ENCODE peak calls at places on chromosomes 1 and 21, in five cellular contexts. S is breast epithelium; N is cardiac muscle cell; V is fibroblast of lung; Q is CD8-positive, alpha-beta T cell. G is an unnamed sample.

GRCh38 chr1:234926574-234927311 is 201.9 kb downstream of the TOMM20 start:
- DNase-seq in S (no peak), V (no peak), Q (no peak), N (no peak), G (no peak)

GRCh38 chr1:170985406-170985805 is 50.1 kb downstream of the MROH9 start:
- DNase-seq in N (no peak), V (no peak), Q (no peak), S (no peak), G (no peak)

GRCh38 chr1:172146149-172146850 is 274.2 kb upstream of the C1orf105 start:
- DNase-seq in N (no peak), S (no peak), Q (no peak), V (no peak), G (no peak)

GRCh38 chr1:118184737-118185082 is 318 bp downstream of the SPAG17 start:
- DNase-seq in Q (no peak), S (no peak), N (no peak), V (no peak), G (no peak)

GRCh38 chr1:214685906-214686305 is 82.9 kb downstream of the CENPF start:
- DNase-seq in Q (no peak), V (no peak), S (no peak), N (no peak), G (no peak)

GRCh38 chr1:152965853-152966252 is 4.6 kb upstream of the SPRR4 start:
- DNase-seq in Q (no peak), N (no peak), V (no peak), S (no peak), G (no peak)

GRCh38 chr1:169427081-169427611 is at the start of gene CCDC181:
- DNase-seq in Q (peak), V (peak), S (no peak), N (peak), G (peak)

GRCh38 chr21:30625449-30625848 is 5.0 kb downstream of the KRTAP20-4 start:
- DNase-seq in V (no peak), Q (no peak), S (no peak), N (no peak), G (no peak)

GRCh38 chr21:37119421-37120218 is 46.6 kb downstream of the TTC3 start:
- DNase-seq in S (no peak), N (peak), Q (no peak), V (no peak), G (no peak)

GRCh38 chr1:201570886-201571624 is 32.1 kb downstream of the NAV1 start:
- DNase-seq in S (no peak), N (no peak), Q (no peak), V (no peak), G (no peak)

GRCh38 chr1:23791434-23792047 is 596 bp downstream of the LYPLA2 start:
- DNase-seq in S (no peak), V (no peak), Q (no peak), N (peak), G (no peak)

GRCh38 chr1:31739281-31739853 is 24.8 kb downstream of the ADGRB2 start:
- DNase-seq in N (no peak), S (no peak), V (no peak), Q (no peak), G (no peak)

GRCh38 chr1:39668894-39669293 is 3.0 kb downstream of the NT5C1A start:
- DNase-seq in N (no peak), V (no peak), Q (no peak), S (no peak), G (no peak)

GRCh38 chr1:14415396-14415795 is 183.1 kb upstream of the KAZN start:
- DNase-seq in S (no peak), Q (no peak), N (peak), V (no peak), G (no peak)

GRCh38 chr1:1426496-1426960 is 5.5 kb upstream of the ANKRD65 start:
- DNase-seq in N (no peak), Q (no peak), V (no peak), S (no peak), G (no peak)

GRCh38 chr1:204950353-204951001 is 79.8 kb downstream of the NFASC start:
- DNase-seq in V (no peak), S (no peak), Q (no peak), N (no peak), G (no peak)

GRCh38 chr1:153578936-153579335 is 13.3 kb upstream of the S100A2 start:
- DNase-seq in V (no peak), S (no peak), N (no peak), Q (no peak), G (no peak)

GRCh38 chr1:81834268-81834667 is 33.5 kb downstream of the ADGRL2 start:
- DNase-seq in Q (no peak), V (peak), S (no peak), N (no peak), G (no peak)

GRCh38 chr1:171139890-171140289 is 45.2 kb upstream of the FMO2 start:
- DNase-seq in V (no peak), Q (no peak), N (no peak), S (no peak), G (no peak)

GRCh38 chr1:14742181-14742980 is 143.9 kb downstream of the KAZN start:
- DNase-seq in S (no peak), V (peak), Q (no peak), N (no peak), G (no peak)

GRCh38 chr1:2314803-2315710 is 76.3 kb downstream of the MORN1 start:
- DNase-seq in V (peak), S (no peak), N (peak), Q (peak), G (peak)

GRCh38 chr1:234986750-234987414 is 141.8 kb downstream of the TOMM20 start:
- DNase-seq in V (peak), N (no peak), Q (no peak), S (no peak), G (no peak)

GRCh38 chr1:155208406-155208655 is 164 bp upstream of the MTX1 start:
- DNase-seq in Q (no peak), V (no peak), S (no peak), N (no peak), G (no peak)

GRCh38 chr1:162371611-162372010 is 5.0 kb downstream of the SPATA46 start:
- DNase-seq in N (no peak), V (no peak), S (no peak), Q (no peak), G (no peak)

DNA sequence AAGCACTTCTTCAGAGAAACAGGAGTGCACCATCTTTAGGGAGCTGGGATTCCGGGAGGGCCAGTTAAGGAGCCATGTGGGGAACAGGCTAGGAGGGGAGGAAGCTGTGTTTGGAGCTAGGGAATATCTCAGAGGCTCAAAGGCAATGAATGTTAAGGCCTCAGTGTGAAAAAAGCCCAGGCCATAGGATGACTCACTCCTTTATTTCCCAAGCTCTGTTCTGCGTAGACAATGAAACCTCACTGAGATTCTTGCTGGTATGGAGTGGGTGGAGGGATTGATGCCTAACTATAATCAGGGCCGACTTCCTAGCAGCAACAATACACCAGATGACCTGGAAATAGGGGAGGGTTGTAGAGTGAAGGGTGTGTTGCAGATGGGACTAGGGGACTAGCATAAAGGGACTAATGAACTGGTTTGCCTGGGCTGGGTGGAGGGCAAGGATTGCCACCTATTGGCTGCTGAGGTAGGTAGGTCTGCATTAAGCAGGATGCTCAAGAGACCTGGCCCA is 2.1 kb downstream of the GNAT2 start:
- DNase-seq in Q (no peak), S (no peak), N (no peak), V (peak), G (no peak)
- TF ChIP-seq CTCF in Q (no peak), S (no peak), N (peak), V (no peak), G (no peak)

DNA sequence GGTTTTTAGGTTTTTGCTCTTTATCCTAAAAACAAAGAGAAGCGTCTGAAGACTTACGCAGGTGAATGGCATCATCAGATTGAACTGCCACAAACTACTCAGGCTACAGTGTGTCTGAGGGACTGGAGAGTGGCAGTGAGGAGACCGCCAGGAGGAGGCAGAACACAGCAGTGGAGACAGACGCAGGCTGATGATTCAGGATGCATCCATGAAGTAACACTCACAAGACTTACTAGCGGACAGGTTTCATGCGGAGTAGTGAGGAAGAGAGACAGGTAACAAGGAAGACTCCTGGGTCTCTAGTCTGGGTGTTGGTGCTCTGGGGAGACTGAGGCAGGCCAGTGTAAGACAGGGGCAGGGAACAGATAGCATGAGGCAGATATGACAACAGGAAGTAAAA is 5.7 kb downstream of the HSF2BP start:
- DNase-seq in S (no peak), V (no peak), Q (no peak), N (no peak), G (no peak)
- TF ChIP-seq CTCF in S (no peak), V (no peak), Q (no peak), N (no peak), G (no peak)

GRCh38 chr1:109935451-109935900 is 24.8 kb downstream of the CSF1 start:
- DNase-seq in V (no peak), N (no peak), S (no peak), Q (no peak), G (no peak)

GRCh38 chr1:109931189-109931672 is 20.6 kb downstream of the CSF1 start:
- DNase-seq in V (peak), N (peak), S (peak), Q (no peak), G (peak)

GRCh38 chr1:109932232-109932631 is 21.6 kb downstream of the CSF1 start:
- DNase-seq in N (no peak), Q (no peak), S (no peak), V (no peak), G (no peak)

GRCh38 chr1:109932679-109933078 is 22.0 kb downstream of the CSF1 start:
- DNase-seq in V (no peak), Q (no peak), S (no peak), N (no peak), G (no peak)

GRCh38 chr1:109933856-109934711 is 23.4 kb downstream of the CSF1 start:
- DNase-seq in Q (no peak), N (no peak), S (no peak), V (peak), G (no peak)
- TF ChIP-seq CTCF in Q (no peak), N (no peak), S (no peak), V (no peak), G (no peak)

GRCh38 chr1:151444791-151445177 is 14.5 kb downstream of the POGZ start:
- DNase-seq in V (no peak), Q (no peak), S (no peak), N (no peak), G (no peak)

GRCh38 chr1:151443846-151444790 is 15.2 kb downstream of the POGZ start:
- DNase-seq in Q (peak), N (peak), V (peak), S (no peak), G (peak)
- TF ChIP-seq CTCF in Q (peak), N (peak), V (peak), S (peak), G (peak)

GRCh38 chr1:215710340-215710971 is 143.4 kb downstream of the KCTD3 start:
- DNase-seq in N (peak), V (peak), S (no peak), Q (no peak), G (no peak)
- TF ChIP-seq CTCF in N (peak), V (peak), S (no peak), Q (no peak), G (peak)

DNA sequence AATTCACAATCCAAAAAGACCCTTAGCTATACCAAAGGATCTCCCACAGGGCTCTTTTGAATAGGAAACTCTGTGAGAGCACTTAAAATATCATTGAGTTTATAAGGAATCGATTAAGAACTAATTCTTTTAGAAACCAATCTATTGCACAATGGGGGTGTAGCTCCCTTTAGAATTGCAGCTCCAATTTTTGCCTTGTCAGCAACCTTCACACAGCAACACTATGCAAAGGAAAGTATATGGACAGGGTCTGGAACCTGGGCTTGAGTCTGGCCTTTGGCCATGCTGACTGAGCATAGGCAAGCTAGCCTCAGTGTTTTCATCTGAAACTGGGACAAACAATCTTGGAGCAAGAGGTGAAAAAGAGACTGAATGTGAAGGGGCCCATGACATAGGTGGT is 17.2 kb upstream of the FAM78B start:
- DNase-seq in N (no peak), S (no peak), Q (no peak), V (no peak), G (no peak)
- TF ChIP-seq CTCF in N (no peak), S (no peak), Q (no peak), V (no peak), G (no peak)

GRCh38 chr1:79375352-79375751 is 368.8 kb upstream of the ADGRL4 start:
- DNase-seq in N (no peak), V (no peak), S (no peak), Q (no peak), G (no peak)

GRCh38 chr1:79376106-79376505 is 369.6 kb upstream of the ADGRL4 start:
- DNase-seq in Q (no peak), S (no peak), V (no peak), N (no peak), G (no peak)

DNA sequence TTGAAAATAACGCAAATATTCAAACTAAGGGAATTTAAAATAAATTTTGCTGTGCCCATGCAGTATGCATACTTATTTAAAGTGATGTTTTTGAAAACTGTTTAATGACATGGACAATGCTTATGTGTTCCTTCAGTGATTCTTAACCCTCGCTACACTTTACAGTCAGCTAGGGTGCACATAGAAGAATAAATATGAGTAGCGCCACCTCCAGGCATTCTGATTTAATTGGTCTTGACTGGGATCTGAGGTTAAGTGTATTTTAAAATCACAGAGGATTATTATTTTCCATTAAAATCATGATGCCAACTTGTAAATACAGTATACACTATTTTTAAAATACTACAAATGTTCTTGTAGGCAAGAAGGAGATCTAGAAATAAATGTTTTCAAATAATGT is 373.5 kb upstream of the ADGRL4 start:
- DNase-seq in Q (no peak), N (no peak), S (no peak), V (no peak), G (no peak)
- TF ChIP-seq CTCF in Q (no peak), N (no peak), S (no peak), V (no peak), G (no peak)